ENCODE peak calls at places on chromosomes 16 and 17, in six cellular contexts. Z is A549, U is K562, V is GM12878, K is HepG2, S is endothelial cell of umbilical vein. C is an unnamed sample.

GRCh38 chr16:58443783-58444182 is 51.5 kb downstream of the GINS3 start:
- DNase-seq in U (no peak), S (no peak), V (no peak), Z (no peak), K (no peak), C (no peak)

GRCh38 chr17:65183736-65184135 is 46.6 kb downstream of the RGS9 start:
- DNase-seq in V (no peak), Z (peak; percentile 74), U (no peak), K (no peak), S (peak; percentile 51), C (no peak)

GRCh38 chr17:47905221-47905733 is 9.2 kb downstream of the SP2 start:
- DNase-seq in V (no peak), U (no peak), S (peak; percentile 77), Z (no peak), K (peak; percentile 52), C (no peak)

GRCh38 chr17:1997587-1998425 is 27.3 kb downstream of the RTN4RL1 start:
- DNase-seq in S (no peak), Z (peak; percentile 71), U (no peak), K (peak; percentile 77), V (no peak), C (no peak)

GRCh38 chr16:58451263-58451662 is 48.7 kb upstream of the NDRG4 start:
- DNase-seq in V (no peak), Z (no peak), S (no peak), U (no peak), K (no peak), C (no peak)

GRCh38 chr17:57097832-57098421 is 12.9 kb downstream of the AKAP1 start:
- DNase-seq in U (no peak), S (peak; percentile 47), V (no peak), K (no peak), Z (no peak), C (no peak)

GRCh38 chr16:27853101-27853500 is 210.4 kb downstream of the GSG1L start:
- DNase-seq in U (no peak), Z (no peak), S (no peak), K (no peak), V (no peak), C (no peak)

GRCh38 chr17:75776399-75777242 is 8.0 kb upstream of the UNK start:
- DNase-seq in U (peak; percentile 59), Z (no peak), K (no peak), S (no peak), V (no peak), C (peak; percentile 74)

GRCh38 chr17:1627987-1628855 is at the start of gene SLC43A2:
- DNase-seq in K (peak; percentile 58), U (peak; percentile 87), S (peak; percentile 83), V (no peak), Z (peak; percentile 88), C (peak; percentile 91)

GRCh38 chr17:50684612-50685333 is 22.9 kb downstream of the ANKRD40 start:
- DNase-seq in K (peak; percentile 98), S (no peak), V (no peak), U (no peak), Z (peak; percentile 82), C (no peak)

GRCh38 chr17:61568219-61569072 is 22.6 kb downstream of the NACA2 start:
- DNase-seq in V (no peak), Z (peak; percentile 97), U (no peak), S (no peak), K (peak; percentile 94), C (no peak)

GRCh38 chr16:71287454-71287853 is 1.7 kb downstream of the CMTR2 start:
- DNase-seq in V (no peak), K (no peak), U (no peak), Z (no peak), S (no peak), C (no peak)

GRCh38 chr17:40582328-40582901 is 17.1 kb upstream of the CCR7 start:
- DNase-seq in V (peak; percentile 99), U (no peak), K (no peak), Z (no peak), S (peak; percentile 97), C (peak; percentile 75)

GRCh38 chr17:64259922-64260321 is 3.1 kb downstream of the TEX2 start:
- DNase-seq in Z (no peak), S (no peak), K (no peak), V (no peak), U (no peak), C (peak; percentile 45)

GRCh38 chr16:82358161-82358560 is 188.1 kb upstream of the MPHOSPH6 start:
- DNase-seq in K (no peak), V (no peak), Z (no peak), S (no peak), U (no peak), C (no peak)

GRCh38 chr17:83125515-83126274 is 46.3 kb downstream of the METRNL start:
- DNase-seq in U (no peak), K (no peak), V (no peak), S (no peak), Z (no peak), C (peak; percentile 87)

GRCh38 chr17:79628861-79629547 is 18.2 kb upstream of the RBFOX3 start:
- DNase-seq in V (no peak), S (no peak), Z (no peak), K (no peak), U (no peak), C (no peak)

GRCh38 chr17:81821147-81821546 is 11.9 kb downstream of the MCRIP1 start:
- DNase-seq in U (no peak), K (no peak), Z (no peak), S (no peak), V (no peak), C (no peak)

GRCh38 chr17:15303293-15303692 is 38.1 kb downstream of the TEKT3 start:
- DNase-seq in S (no peak), Z (no peak), U (no peak), K (no peak), V (no peak), C (no peak)

GRCh38 chr17:15293558-15293957 is 28.4 kb upstream of the PMP22 start:
- DNase-seq in K (no peak), S (no peak), Z (no peak), V (no peak), U (no peak), C (no peak)

GRCh38 chr17:15303851-15304250 is 37.5 kb downstream of the TEKT3 start:
- DNase-seq in U (no peak), Z (no peak), K (no peak), S (no peak), V (no peak), C (peak; percentile 9)

GRCh38 chr17:15301845-15302244 is 36.7 kb upstream of the PMP22 start:
- DNase-seq in V (no peak), S (no peak), Z (no peak), U (no peak), K (no peak), C (no peak)

GRCh38 chr17:15298176-15298575 is 33.0 kb upstream of the PMP22 start:
- DNase-seq in V (no peak), U (no peak), Z (no peak), K (no peak), S (no peak), C (no peak)
- TF ChIP-seq MYC in V (no peak), U (no peak), Z (no peak), K (no peak), S (no peak), C (no peak)

GRCh38 chr16:78271981-78272380 is 172.5 kb downstream of the WWOX start:
- DNase-seq in Z (no peak), V (no peak), S (no peak), K (no peak), U (no peak), C (no peak)
- TF ChIP-seq CTCF in Z (no peak), V (no peak), S (no peak), K (no peak), U (no peak), C (no peak)

GRCh38 chr17:77372444-77373297 is 231.9 kb downstream of the SEC14L1 start:
- DNase-seq in Z (no peak), S (peak; percentile 53), U (peak; percentile 89), K (peak; percentile 94), V (no peak), C (peak; percentile 93)
- TF ChIP-seq MYC in Z (no peak), S (no peak), U (no peak), K (peak; percentile 97), V (no peak), C (no peak)

GRCh38 chr17:44118427-44119050 is 4.9 kb downstream of the HDAC5 start:
- DNase-seq in K (no peak), V (no peak), U (no peak), Z (no peak), S (no peak), C (no peak)
- TF ChIP-seq CTCF in K (no peak), V (no peak), U (no peak), Z (no peak), S (no peak), C (no peak)

DNA sequence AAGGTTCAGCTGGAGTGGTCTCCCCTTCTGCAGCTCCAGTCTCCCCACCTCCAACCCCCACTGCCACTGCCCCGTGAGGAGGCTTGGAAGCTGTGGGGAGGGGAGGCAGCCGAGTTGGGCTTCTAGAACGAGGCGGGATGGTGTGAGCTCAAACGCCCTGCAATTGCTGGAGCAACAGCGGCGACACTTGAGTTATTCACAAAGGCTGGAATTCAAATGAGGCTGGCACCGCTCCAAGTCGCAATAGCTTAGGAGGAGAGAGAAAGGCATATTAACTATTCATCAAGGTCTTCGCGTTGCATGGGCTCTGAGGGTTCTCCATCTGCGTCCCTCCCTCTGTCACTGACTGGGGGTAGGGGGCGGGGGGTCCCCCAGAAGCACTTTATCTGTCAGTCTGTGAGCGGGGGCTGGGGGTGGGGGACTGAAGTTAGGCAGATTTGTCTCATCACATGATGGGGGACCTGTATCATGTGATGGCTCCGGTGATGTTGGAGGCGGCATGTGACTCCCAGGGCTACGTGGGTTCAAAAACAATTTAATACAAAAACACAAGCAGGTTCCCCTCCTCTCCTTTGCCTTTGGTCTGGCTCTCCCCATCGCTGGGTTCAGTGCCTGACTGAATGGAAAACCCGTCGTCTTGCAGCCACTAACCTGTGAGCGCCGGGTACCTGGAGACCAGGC is 70.5 kb downstream of the RBBP6 start:
- DNase-seq in Z (no peak), S (peak; percentile 66), K (peak; percentile 24), U (peak; percentile 35), V (no peak), C (no peak)
- TF ChIP-seq MYC in Z (no peak), S (no peak), K (no peak), U (no peak), V (no peak), C (no peak)

DNA sequence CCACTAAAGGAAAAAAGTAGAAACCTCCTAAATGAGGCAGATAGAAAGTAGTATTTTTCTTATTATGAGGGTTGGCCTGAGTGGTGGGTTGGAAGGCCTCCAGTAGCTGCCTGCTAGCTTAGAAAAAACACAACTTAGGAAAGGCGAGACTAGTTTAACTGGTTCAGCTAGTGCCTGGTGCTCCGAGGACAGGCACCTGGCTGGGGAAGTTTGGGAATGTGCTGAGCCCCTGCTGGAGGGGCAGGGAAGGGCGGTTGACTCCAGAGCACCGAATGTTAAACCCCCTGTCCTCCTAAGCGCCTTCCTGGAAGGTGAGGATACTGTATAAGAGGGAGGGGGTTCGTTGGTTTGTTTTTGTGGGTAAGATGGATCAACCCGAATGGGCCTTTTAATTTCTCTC is 19.9 kb downstream of the LDHD start:
- DNase-seq in K (no peak), Z (no peak), S (no peak), V (no peak), U (no peak), C (no peak)
- TF ChIP-seq CTCF in K (no peak), Z (no peak), S (peak; percentile 38), V (no peak), U (peak; percentile 45), C (peak; percentile 19)

DNA sequence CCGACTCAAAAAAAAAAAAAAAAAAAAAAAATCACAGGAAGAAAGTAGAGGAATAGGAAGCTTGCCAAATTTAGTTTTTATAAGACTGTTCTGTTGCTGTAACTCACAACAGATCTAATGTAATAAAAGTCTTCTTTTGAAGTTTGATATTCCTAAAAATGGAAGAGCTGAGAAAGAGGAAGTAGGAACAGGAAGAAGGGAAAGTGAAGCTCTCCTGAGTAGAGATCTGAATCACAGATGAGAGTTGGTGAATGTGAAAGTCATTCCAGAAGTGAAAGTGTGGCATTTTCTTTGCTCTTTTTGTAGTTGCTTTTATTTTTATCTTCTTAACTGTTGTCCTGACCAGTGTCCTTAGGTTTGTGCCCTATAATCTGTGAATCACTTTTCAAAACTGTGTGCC is 2.1 kb downstream of the NMT1 start:
- DNase-seq in Z (no peak), S (no peak), U (peak; percentile 45), K (no peak), V (peak; percentile 78), C (peak; percentile 33)
- TF ChIP-seq MYC in Z (no peak), S (no peak), U (no peak), K (no peak), V (no peak), C (no peak)